ENCODE peak calls at places on chromosome 13, in five cellular contexts. One of them, this sample, is unnamed.
A peak's percentile ranks its signal among the peaks of the same experiment; 100 is the strongest.

GRCh38 chr13:76861859-76862258 is 24.3 kb downstream of the KCTD12 start:
- DNase-seq in breast epithelium: no peak
- DNase-seq in heart right ventricle: no peak
- DNase-seq in right atrium auricular region: no peak
- DNase-seq in ascending aorta: no peak
- DNase-seq in this sample: no peak

GRCh38 chr13:108495686-108496363 is 133.6 kb upstream of the MYO16 start:
- DNase-seq in breast epithelium: no peak
- DNase-seq in heart right ventricle: no peak
- DNase-seq in right atrium auricular region: no peak
- DNase-seq in ascending aorta: no peak
- DNase-seq in this sample: peak; percentile 13

GRCh38 chr13:27658569-27658968 is 36.9 kb downstream of the POLR1D start:
- DNase-seq in breast epithelium: no peak
- DNase-seq in heart right ventricle: no peak
- DNase-seq in right atrium auricular region: no peak
- DNase-seq in ascending aorta: no peak
- DNase-seq in this sample: peak; percentile 52

GRCh38 chr13:51758691-51759090 is 45.3 kb downstream of the DHRS12 start:
- DNase-seq in breast epithelium: no peak
- DNase-seq in heart right ventricle: no peak
- DNase-seq in right atrium auricular region: no peak
- DNase-seq in ascending aorta: no peak
- DNase-seq in this sample: no peak

GRCh38 chr13:57633950-57634828 is 2.6 kb downstream of the PCDH17 start:
- DNase-seq in breast epithelium: no peak
- DNase-seq in heart right ventricle: peak; percentile 20
- DNase-seq in right atrium auricular region: no peak
- DNase-seq in ascending aorta: no peak
- DNase-seq in this sample: no peak

GRCh38 chr13:51942189-51942588 is 69.1 kb downstream of the ATP7B start:
- DNase-seq in breast epithelium: no peak
- DNase-seq in heart right ventricle: no peak
- DNase-seq in right atrium auricular region: no peak
- DNase-seq in ascending aorta: no peak
- DNase-seq in this sample: no peak

GRCh38 chr13:25046985-25047660 is 48.8 kb upstream of the PABPC3 start:
- DNase-seq in breast epithelium: no peak
- DNase-seq in heart right ventricle: no peak
- DNase-seq in right atrium auricular region: no peak
- DNase-seq in ascending aorta: no peak
- DNase-seq in this sample: peak; percentile 67

GRCh38 chr13:112053744-112054615 is 13.0 kb upstream of the SOX1 start:
- DNase-seq in breast epithelium: no peak
- DNase-seq in heart right ventricle: no peak
- DNase-seq in right atrium auricular region: no peak
- DNase-seq in ascending aorta: no peak
- DNase-seq in this sample: no peak

GRCh38 chr13:27772651-27773425 is 19.4 kb upstream of the GSX1 start:
- DNase-seq in breast epithelium: no peak
- DNase-seq in heart right ventricle: no peak
- DNase-seq in right atrium auricular region: no peak
- DNase-seq in ascending aorta: no peak
- DNase-seq in this sample: no peak

GRCh38 chr13:111909971-111910671 is 156.8 kb upstream of the SOX1 start:
- DNase-seq in breast epithelium: no peak
- DNase-seq in heart right ventricle: no peak
- DNase-seq in right atrium auricular region: peak; percentile 47
- DNase-seq in ascending aorta: peak; percentile 46
- DNase-seq in this sample: no peak

GRCh38 chr13:25267715-25268114 is 19.6 kb downstream of the MTMR6 start:
- DNase-seq in breast epithelium: no peak
- DNase-seq in heart right ventricle: no peak
- DNase-seq in right atrium auricular region: no peak
- DNase-seq in ascending aorta: no peak
- DNase-seq in this sample: peak; percentile 15

GRCh38 chr13:24161010-24161775 is 673 bp downstream of the SPATA13 start:
- DNase-seq in breast epithelium: peak; percentile 60
- DNase-seq in heart right ventricle: peak; percentile 7
- DNase-seq in right atrium auricular region: no peak
- DNase-seq in ascending aorta: peak; percentile 64
- DNase-seq in this sample: peak; percentile 63

GRCh38 chr13:29458419-29458818 is 137.1 kb downstream of the SLC7A1 start:
- DNase-seq in breast epithelium: no peak
- DNase-seq in heart right ventricle: no peak
- DNase-seq in right atrium auricular region: no peak
- DNase-seq in ascending aorta: no peak
- DNase-seq in this sample: no peak

DNA sequence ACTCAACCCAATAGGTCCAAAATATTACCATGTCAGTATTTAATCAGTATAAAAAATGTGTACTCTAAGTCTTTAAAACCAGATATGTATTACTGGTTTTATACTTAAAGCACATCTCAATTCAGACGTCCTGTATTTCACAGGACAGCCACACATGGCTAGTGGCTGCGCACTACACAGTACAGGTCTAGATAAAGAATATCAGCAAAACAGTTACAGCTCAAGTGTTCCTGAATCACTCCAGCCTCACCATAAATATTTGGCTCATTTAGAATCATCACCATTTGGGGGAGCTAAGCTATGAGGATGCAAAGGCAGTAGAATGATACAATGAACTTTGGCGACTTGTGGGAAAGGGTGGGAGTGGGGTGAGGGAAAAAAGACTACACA is 89.0 kb downstream of the DOCK9 start:
- DNase-seq in breast epithelium: no peak
- DNase-seq in heart right ventricle: no peak
- DNase-seq in right atrium auricular region: no peak
- DNase-seq in ascending aorta: no peak
- DNase-seq in this sample: no peak
- H3K4me1 ChIP-seq in breast epithelium: no peaks in the 10 kb centered on the region
- H3K4me1 ChIP-seq in heart right ventricle: peaks cover 3% of the 10 kb centered on the region
- H3K4me1 ChIP-seq in right atrium auricular region: no peaks in the 10 kb centered on the region
- H3K4me1 ChIP-seq in ascending aorta: no peaks in the 10 kb centered on the region
- H3K4me1 ChIP-seq in this sample: peaks cover 12% of the 10 kb centered on the region

DNA sequence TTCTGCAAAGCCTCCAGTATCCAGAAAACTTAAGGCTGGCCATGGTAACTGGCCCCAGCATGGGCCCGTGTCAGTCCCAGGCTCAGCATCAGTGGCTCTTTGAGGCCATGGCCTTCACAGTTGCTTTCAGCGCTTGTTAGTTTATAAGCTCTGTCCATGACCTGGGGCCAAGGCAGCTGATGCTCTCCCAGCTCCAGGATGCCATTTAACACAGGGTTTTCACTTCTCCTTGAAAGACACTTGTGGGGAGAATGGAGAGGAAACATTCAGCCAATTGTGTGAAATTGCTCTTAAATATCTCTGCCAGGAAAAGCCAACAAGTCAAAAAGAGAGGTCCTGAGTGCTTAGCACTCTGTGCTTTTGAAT is 321.3 kb downstream of the FOXO1 start:
- DNase-seq in breast epithelium: no peak
- DNase-seq in heart right ventricle: no peak
- DNase-seq in right atrium auricular region: no peak
- DNase-seq in ascending aorta: no peak
- DNase-seq in this sample: no peak
- H3K4me3 ChIP-seq in breast epithelium: no peak overlapping the region
- H3K4me3 ChIP-seq in heart right ventricle: no peak overlapping the region
- H3K4me3 ChIP-seq in right atrium auricular region: no peak overlapping the region
- H3K4me3 ChIP-seq in ascending aorta: no peak overlapping the region
- H3K4me3 ChIP-seq in this sample: no peak overlapping the region

DNA sequence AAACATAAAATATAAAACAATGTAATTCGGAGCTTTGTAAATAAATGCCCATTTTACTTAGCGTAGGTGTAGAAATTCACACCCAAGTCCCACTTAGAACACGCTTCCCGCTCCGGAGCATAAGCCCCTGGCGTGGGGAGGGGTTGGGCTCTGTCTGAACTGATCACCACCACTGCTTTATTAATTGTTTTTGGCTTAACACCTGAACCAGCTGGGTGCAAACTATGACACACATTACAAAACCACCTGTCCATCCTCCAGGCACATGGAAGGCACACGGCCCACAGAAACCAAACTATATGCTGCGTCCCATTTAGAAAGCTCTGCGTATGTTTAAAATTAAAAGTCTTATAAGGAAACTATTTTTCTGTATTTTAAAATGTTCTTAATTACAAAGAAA is 25.9 kb downstream of the RASA3 start:
- DNase-seq in breast epithelium: peak; percentile 39
- DNase-seq in heart right ventricle: no peak
- DNase-seq in right atrium auricular region: no peak
- DNase-seq in ascending aorta: no peak
- DNase-seq in this sample: no peak
- H3K4me1 ChIP-seq in breast epithelium: no peaks in the 10 kb centered on the region
- H3K4me1 ChIP-seq in heart right ventricle: peaks cover 19% of the 10 kb centered on the region
- H3K4me1 ChIP-seq in right atrium auricular region: no peaks in the 10 kb centered on the region
- H3K4me1 ChIP-seq in ascending aorta: no peaks in the 10 kb centered on the region
- H3K4me1 ChIP-seq in this sample: peaks cover 28% of the 10 kb centered on the region

GRCh38 chr13:110305001-110305400 is 2.0 kb downstream of the COL4A1 start:
- DNase-seq in breast epithelium: no peak
- DNase-seq in heart right ventricle: no peak
- DNase-seq in right atrium auricular region: no peak
- DNase-seq in ascending aorta: no peak
- DNase-seq in this sample: peak; percentile 45

GRCh38 chr13:110306340-110306959 is 507 bp downstream of the COL4A1 start:
- DNase-seq in breast epithelium: no peak
- DNase-seq in heart right ventricle: no peak
- DNase-seq in right atrium auricular region: peak; percentile 58
- DNase-seq in ascending aorta: peak; percentile 67
- DNase-seq in this sample: peak; percentile 80

GRCh38 chr13:110305949-110306339 is 1.0 kb downstream of the COL4A1 start:
- DNase-seq in breast epithelium: no peak
- DNase-seq in heart right ventricle: no peak
- DNase-seq in right atrium auricular region: peak; percentile 58
- DNase-seq in ascending aorta: no peak
- DNase-seq in this sample: peak; percentile 60

GRCh38 chr13:110304256-110304655 is 2.7 kb downstream of the COL4A1 start:
- DNase-seq in breast epithelium: no peak
- DNase-seq in heart right ventricle: no peak
- DNase-seq in right atrium auricular region: peak; percentile 59
- DNase-seq in ascending aorta: peak; percentile 77
- DNase-seq in this sample: no peak

DNA sequence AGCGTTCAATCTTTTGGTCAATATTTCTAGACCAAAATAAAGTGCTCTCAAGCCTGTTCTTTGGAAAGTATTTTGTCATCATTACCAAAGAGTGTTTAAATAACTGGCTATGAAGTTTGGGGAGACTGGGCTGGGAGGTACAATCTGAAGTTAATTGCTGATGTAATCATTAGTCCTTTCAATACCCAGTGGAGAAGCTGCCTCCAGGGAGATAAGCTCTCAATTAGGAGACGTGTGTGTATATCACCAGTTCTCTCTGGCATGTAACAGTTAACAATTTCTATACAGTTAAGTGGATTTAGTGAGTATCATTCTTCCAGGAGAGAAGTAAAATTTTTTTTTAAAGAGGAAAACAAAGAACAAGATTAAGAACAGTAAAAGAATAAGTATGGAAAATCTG is 1.4 kb downstream of the COL4A1 start:
- DNase-seq in breast epithelium: no peak
- DNase-seq in heart right ventricle: no peak
- DNase-seq in right atrium auricular region: no peak
- DNase-seq in ascending aorta: no peak
- DNase-seq in this sample: no peak
- H3K4me3 ChIP-seq in breast epithelium: peak overlapping the region; percentile 96
- H3K4me3 ChIP-seq in heart right ventricle: peak overlapping the region; percentile 98
- H3K4me3 ChIP-seq in right atrium auricular region: peak overlapping the region; percentile 90
- H3K4me3 ChIP-seq in ascending aorta: peak overlapping the region; percentile 84
- H3K4me3 ChIP-seq in this sample: peak overlapping the region; percentile 92

This sample was measured in adipocyte.